ENCODE peak calls at places on chromosome 20, in six cellular contexts. One of them, this sample, is unnamed.

GRCh38 chr20:54146672-54147071 is 27.1 kb downstream of the CYP24A1 start:
- DNase-seq in GM18507: no peak
- DNase-seq in hepatic stellate cell: no peak
- DNase-seq in AG10803: no peak
- DNase-seq in ecto neural progenitor cell: no peak
- DNase-seq in NCI-H524: no peak
- DNase-seq in this sample: no peak

GRCh38 chr20:4519530-4519929 is 202.2 kb upstream of the PRND start:
- DNase-seq in GM18507: peak
- DNase-seq in hepatic stellate cell: no peak
- DNase-seq in AG10803: no peak
- DNase-seq in NCI-H524: no peak
- DNase-seq in ecto neural progenitor cell: peak
- DNase-seq in this sample: no peak

GRCh38 chr20:17655865-17656489 is 26.1 kb downstream of the RRBP1 start:
- DNase-seq in GM18507: no peak
- DNase-seq in AG10803: peak
- DNase-seq in ecto neural progenitor cell: no peak
- DNase-seq in hepatic stellate cell: peak
- DNase-seq in NCI-H524: no peak
- DNase-seq in this sample: no peak

GRCh38 chr20:11980263-11980662 is 62.6 kb downstream of the BTBD3 start:
- DNase-seq in hepatic stellate cell: no peak
- DNase-seq in AG10803: no peak
- DNase-seq in GM18507: no peak
- DNase-seq in ecto neural progenitor cell: no peak
- DNase-seq in NCI-H524: no peak
- DNase-seq in this sample: no peak

GRCh38 chr20:33251496-33251895 is 15.7 kb downstream of the BPIFA1 start:
- DNase-seq in AG10803: no peak
- DNase-seq in GM18507: no peak
- DNase-seq in NCI-H524: peak
- DNase-seq in ecto neural progenitor cell: no peak
- DNase-seq in hepatic stellate cell: no peak
- DNase-seq in this sample: no peak

GRCh38 chr20:53902968-53903651 is 167.3 kb downstream of the BCAS1 start:
- DNase-seq in NCI-H524: no peak
- DNase-seq in ecto neural progenitor cell: no peak
- DNase-seq in AG10803: no peak
- DNase-seq in GM18507: no peak
- DNase-seq in hepatic stellate cell: no peak
- DNase-seq in this sample: no peak

GRCh38 chr20:38218566-38218885 is 42.0 kb downstream of the KIAA1755 start:
- DNase-seq in NCI-H524: no peak
- DNase-seq in ecto neural progenitor cell: no peak
- DNase-seq in GM18507: no peak
- DNase-seq in AG10803: no peak
- DNase-seq in hepatic stellate cell: no peak
- DNase-seq in this sample: no peak

GRCh38 chr20:63502671-63503172 is 3.8 kb upstream of the EEF1A2 start:
- DNase-seq in AG10803: no peak
- DNase-seq in ecto neural progenitor cell: no peak
- DNase-seq in NCI-H524: peak
- DNase-seq in hepatic stellate cell: no peak
- DNase-seq in GM18507: no peak
- DNase-seq in this sample: no peak

GRCh38 chr20:25209400-25209799 is 13.9 kb downstream of the ENTPD6 start:
- DNase-seq in ecto neural progenitor cell: no peak
- DNase-seq in hepatic stellate cell: no peak
- DNase-seq in GM18507: no peak
- DNase-seq in AG10803: no peak
- DNase-seq in NCI-H524: no peak
- DNase-seq in this sample: no peak

GRCh38 chr20:22801528-22801927 is 217.2 kb upstream of the FOXA2 start:
- DNase-seq in GM18507: no peak
- DNase-seq in hepatic stellate cell: no peak
- DNase-seq in NCI-H524: no peak
- DNase-seq in AG10803: peak
- DNase-seq in ecto neural progenitor cell: no peak
- DNase-seq in this sample: no peak

GRCh38 chr20:38337561-38338140 is 8.6 kb upstream of the LBP start:
- DNase-seq in hepatic stellate cell: no peak
- DNase-seq in GM18507: no peak
- DNase-seq in ecto neural progenitor cell: peak
- DNase-seq in NCI-H524: peak
- DNase-seq in AG10803: no peak
- DNase-seq in this sample: no peak